ENCODE peak calls at places on chromosomes 4 and X, in eight cellular contexts. U, G, E, N, F, R, K and B are unnamed samples.

GRCh38 chr4:87502580-87503238 is 26.5 kb downstream of the SPARCL1 start:
- DNase-seq in U (no peak), G (no peak), E (no peak), N (no peak), F (peak), R (no peak), K (no peak), B (no peak)

GRCh38 chr4:5019274-5019673 is at the start of gene CYTL1:
- DNase-seq in U (no peak), G (no peak), E (peak), N (no peak), F (no peak), R (no peak), K (no peak), B (no peak)

GRCh38 chr4:98482847-98483806 is 175.3 kb downstream of the TSPAN5 start:
- DNase-seq in U (no peak), G (no peak), E (no peak), N (peak), F (no peak), R (no peak), K (no peak), B (no peak)

GRCh38 chr4:13918110-13918509 is 290.6 kb upstream of the BOD1L1 start:
- DNase-seq in U (no peak), G (peak), E (no peak), N (no peak), F (peak), R (peak), K (no peak), B (peak)

GRCh38 chr4:25551608-25552007 is 104.0 kb upstream of the SLC34A2 start:
- DNase-seq in U (no peak), G (no peak), E (no peak), N (peak), F (no peak), R (peak), K (no peak), B (no peak)

GRCh38 chrX:145817666-145818521 is at the start of gene SLITRK2:
- DNase-seq in U (no peak), G (peak), E (peak), N (no peak), F (no peak), R (no peak), K (no peak), B (no peak)

GRCh38 chrX:52563105-52563504 is 46.2 kb upstream of the XAGE1B start:
- DNase-seq in U (no peak), G (no peak), E (no peak), N (no peak), F (no peak), R (no peak), K (no peak), B (no peak)

GRCh38 chrX:136039968-136040367 is 54.7 kb downstream of the SLC9A6 start:
- DNase-seq in U (no peak), G (no peak), E (no peak), N (no peak), F (no peak), R (no peak), K (no peak), B (no peak)

GRCh38 chrX:47176101-47176740 is 17.4 kb upstream of the UBA1 start:
- DNase-seq in U (no peak), G (no peak), E (peak), N (peak), F (no peak), R (peak), K (no peak), B (no peak)

GRCh38 chr4:6951880-6952381 is 42.3 kb downstream of the TBC1D14 start:
- DNase-seq in U (no peak), G (no peak), E (peak), N (no peak), F (no peak), R (no peak), K (no peak), B (no peak)

GRCh38 chr4:151667025-151667424 is 93.8 kb downstream of the GATB start:
- DNase-seq in U (no peak), G (peak), E (peak), N (peak), F (no peak), R (no peak), K (no peak), B (no peak)

GRCh38 chr4:48792348-48793006 is 12.4 kb upstream of the FRYL start:
- DNase-seq in U (no peak), G (peak), E (no peak), N (no peak), F (no peak), R (no peak), K (no peak), B (no peak)

GRCh38 chr4:189497996-189498395 is 442.7 kb upstream of the FRG1 start:
- DNase-seq in U (no peak), G (no peak), E (no peak), N (no peak), F (no peak), R (no peak), K (no peak), B (no peak)

GRCh38 chrX:20217279-20217678 is 49.4 kb downstream of the RPS6KA3 start:
- DNase-seq in U (no peak), G (peak), E (no peak), N (no peak), F (no peak), R (no peak), K (no peak), B (peak)

GRCh38 chr4:25169446-25169845 is 9.2 kb upstream of the SEPSECS start:
- DNase-seq in U (no peak), G (no peak), E (no peak), N (no peak), F (no peak), R (no peak), K (no peak), B (no peak)

GRCh38 chr4:113447061-113447460 is 314.5 kb downstream of the CAMK2D start:
- DNase-seq in U (no peak), G (no peak), E (no peak), N (no peak), F (no peak), R (no peak), K (no peak), B (no peak)

GRCh38 chrX:148588649-148589310 is 88.4 kb downstream of the AFF2 start:
- DNase-seq in U (no peak), G (no peak), E (peak), N (no peak), F (no peak), R (no peak), K (no peak), B (no peak)

GRCh38 chr4:98474408-98474844 is 184.0 kb downstream of the TSPAN5 start:
- DNase-seq in U (no peak), G (no peak), E (no peak), N (peak), F (peak), R (no peak), K (no peak), B (no peak)

GRCh38 chrX:41445781-41446358 is 1.3 kb upstream of the NYX start:
- DNase-seq in U (no peak), G (no peak), E (no peak), N (peak), F (no peak), R (no peak), K (no peak), B (no peak)

GRCh38 chr4:72489267-72489666 is 79.8 kb downstream of the ADAMTS3 start:
- DNase-seq in U (no peak), G (no peak), E (no peak), N (no peak), F (no peak), R (no peak), K (no peak), B (no peak)

GRCh38 chr4:8848507-8849265 is 23.0 kb downstream of the HMX1 start:
- DNase-seq in U (no peak), G (no peak), E (peak), N (peak), F (no peak), R (no peak), K (no peak), B (no peak)

GRCh38 chr4:15396157-15396800 is 31.6 kb upstream of the C1QTNF7 start:
- DNase-seq in U (no peak), G (peak), E (peak), N (no peak), F (no peak), R (peak), K (peak), B (no peak)

GRCh38 chrX:137432609-137433008 is 133.3 kb upstream of the ZIC3 start:
- DNase-seq in U (no peak), G (no peak), E (peak), N (no peak), F (no peak), R (no peak), K (no peak), B (no peak)

GRCh38 chr4:83054928-83055327 is 19.9 kb downstream of the COPS4 start:
- DNase-seq in U (no peak), G (no peak), E (no peak), N (no peak), F (no peak), R (no peak), K (no peak), B (no peak)

GRCh38 chr4:173736840-173737239 is 206.8 kb upstream of the HAND2 start:
- DNase-seq in U (no peak), G (no peak), E (no peak), N (no peak), F (no peak), R (no peak), K (no peak), B (no peak)

DNA sequence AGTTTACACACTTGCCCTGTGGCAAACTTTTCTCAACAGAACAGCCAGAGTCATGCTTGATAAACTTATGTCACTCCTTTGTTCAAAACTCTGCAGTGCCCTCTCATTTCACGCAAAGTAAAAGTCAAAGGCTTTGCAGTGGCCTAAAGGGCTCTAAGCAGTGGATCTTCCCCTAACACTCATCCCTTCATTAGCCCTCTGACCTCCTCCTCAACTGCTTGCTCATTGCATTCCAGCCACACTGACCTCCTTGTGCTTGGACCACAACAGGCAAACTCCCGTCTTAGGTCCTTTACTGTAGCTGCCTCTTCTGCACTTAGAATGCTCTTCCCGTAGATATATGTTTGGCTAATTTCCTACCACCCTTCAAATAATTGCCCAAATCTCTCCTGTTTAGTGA is 5.6 kb downstream of the PRDM5 start:
- DNase-seq in U (no peak), G (no peak), E (no peak), N (no peak), F (no peak), R (no peak), K (no peak), B (no peak)
- H3K4me3 ChIP-seq in U (no peak), G (no peak), E (no peak), N (no peak), F (no peak), R (no peak), K (no peak), B (no peak)

DNA sequence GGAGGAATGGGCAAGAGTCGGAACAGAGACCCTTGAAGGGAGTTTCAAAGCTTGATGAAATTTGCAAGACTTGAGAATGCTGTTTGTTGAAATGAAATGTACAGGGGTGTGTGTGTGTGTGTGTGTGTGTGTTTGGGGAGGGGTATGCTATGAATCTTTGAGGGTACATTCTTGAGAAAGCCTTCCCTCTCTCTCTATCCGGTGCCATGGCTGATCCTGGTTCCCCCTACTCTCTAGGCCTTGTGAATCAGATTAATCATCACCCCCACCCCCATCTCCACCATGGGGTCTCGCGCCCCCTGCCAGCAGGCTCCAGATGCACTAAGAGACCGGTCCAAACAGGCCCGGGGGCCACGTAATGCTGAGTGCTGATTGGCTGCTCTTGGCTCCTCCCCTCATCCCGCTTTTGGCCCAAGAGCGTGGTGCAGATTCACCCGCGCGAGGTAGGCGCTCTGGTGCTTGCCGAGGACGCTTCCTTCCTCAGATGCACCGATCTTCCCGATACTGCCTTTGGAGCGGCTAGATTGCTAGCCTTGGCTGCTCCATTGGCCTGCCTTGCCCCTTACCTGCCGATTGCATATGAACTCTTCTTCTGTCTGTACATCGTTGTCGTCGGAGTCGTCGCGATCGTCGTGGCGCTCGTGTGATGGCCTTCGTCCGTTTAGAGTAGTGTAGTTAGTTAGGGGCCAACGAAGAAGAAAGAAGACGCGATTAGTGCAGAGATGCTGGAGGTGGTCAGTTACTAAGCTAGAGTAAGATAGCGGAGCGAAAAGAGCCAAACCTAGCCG is at the start of gene HTR2C:
- DNase-seq in U (no peak), G (no peak), E (peak), N (no peak), F (no peak), R (no peak), K (no peak), B (no peak)
- H3K4me3 ChIP-seq in U (peak), G (peak), E (peak), N (no peak), F (no peak), R (no peak), K (no peak), B (no peak)

DNA sequence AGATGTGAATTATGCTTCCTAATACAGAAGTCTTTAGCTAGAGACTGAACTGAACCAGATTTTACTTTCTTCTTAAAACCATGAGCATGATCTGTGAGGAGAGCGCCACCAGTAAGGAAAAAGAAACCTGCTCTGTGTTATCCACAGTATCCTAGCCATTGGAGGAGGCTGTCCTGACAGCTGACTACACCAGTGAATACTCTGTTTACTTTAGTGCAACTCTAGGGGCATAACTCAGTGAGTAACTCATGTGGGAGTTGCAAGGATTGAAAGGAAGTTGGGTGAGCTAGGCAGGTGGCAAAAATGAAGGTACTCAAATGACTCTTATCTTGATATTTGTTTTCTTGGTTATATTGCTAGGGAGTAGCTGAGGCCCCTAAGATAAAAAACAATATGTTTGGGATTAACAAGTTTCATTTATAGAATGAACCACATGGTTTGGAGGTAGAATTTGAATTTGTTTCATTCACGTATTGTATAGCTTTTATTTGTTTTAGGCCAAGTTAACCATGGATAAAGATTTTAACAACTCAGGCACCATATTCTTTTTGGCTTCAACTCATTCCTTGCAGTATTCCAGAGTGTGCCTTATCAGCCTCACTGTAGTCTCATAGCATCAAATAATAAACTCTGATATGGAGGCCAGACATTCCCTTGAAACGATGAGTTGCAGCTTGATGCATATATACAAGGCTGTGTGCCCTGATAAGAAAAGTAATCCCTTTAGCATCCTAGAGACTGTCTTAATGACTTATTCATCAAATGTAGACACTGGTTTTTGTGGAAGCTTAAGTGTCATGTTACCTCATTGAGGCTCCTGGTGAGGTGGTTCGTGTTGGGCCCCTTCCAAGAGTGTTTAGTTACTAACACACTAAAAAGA is 2.5 kb downstream of the BMP3 start:
- DNase-seq in U (no peak), G (no peak), E (no peak), N (no peak), F (no peak), R (no peak), K (no peak), B (no peak)
- H3K4me3 ChIP-seq in U (no peak), G (no peak), E (no peak), N (no peak), F (no peak), R (no peak), K (no peak), B (no peak)

DNA sequence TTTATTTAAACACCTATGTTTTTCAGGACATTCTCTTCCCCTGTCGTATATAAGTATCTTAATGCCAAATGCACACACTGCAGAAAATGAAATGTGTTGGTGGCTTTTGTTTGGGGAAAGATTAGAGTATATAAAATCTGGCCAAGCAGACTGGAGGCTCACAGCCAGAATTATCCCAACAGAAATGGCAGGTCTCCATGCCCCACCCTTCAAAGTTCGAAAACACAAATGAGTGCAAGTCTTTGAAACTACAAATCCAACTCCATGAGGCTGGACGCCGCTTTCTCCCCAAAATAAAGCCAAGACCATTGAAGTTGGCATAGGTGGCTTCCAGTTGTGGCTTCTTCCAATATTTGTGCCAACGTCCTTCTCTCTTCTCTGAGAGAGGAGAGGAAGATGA is 72.0 kb downstream of the APBB2 start:
- DNase-seq in U (no peak), G (no peak), E (no peak), N (no peak), F (no peak), R (no peak), K (no peak), B (no peak)
- H3K4me3 ChIP-seq in U (peak), G (no peak), E (no peak), N (no peak), F (no peak), R (no peak), K (no peak), B (no peak)

GRCh38 chr4:105277702-105278101 is 131.0 kb downstream of the TET2 start:
- DNase-seq in U (no peak), G (no peak), E (no peak), N (no peak), F (no peak), R (no peak), K (no peak), B (no peak)
- H3K4me3 ChIP-seq in U (no peak), G (no peak), E (no peak), N (no peak), F (no peak), R (no peak), K (no peak), B (no peak)

DNA sequence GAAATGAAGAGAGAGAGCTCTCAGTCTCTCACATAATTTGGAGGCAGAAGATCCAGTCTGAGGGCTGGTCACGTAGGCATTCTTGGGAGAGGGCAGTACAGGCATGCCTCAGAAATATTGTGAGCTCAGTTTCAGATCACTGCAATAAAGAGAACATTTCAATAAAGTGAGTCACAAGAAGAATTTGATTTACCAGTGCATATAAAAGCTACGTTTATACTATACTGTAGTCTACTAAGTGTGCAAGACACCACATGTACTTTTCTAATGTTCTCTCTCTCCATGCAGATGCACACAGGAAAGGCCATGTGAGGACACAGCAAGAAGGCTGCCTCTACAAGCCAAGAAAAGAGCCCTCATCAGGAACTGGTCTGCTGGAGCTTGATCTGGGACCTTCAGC is 583.5 kb upstream of the FAT1 start:
- DNase-seq in U (no peak), G (no peak), E (no peak), N (no peak), F (no peak), R (no peak), K (no peak), B (no peak)
- H3K4me3 ChIP-seq in U (no peak), G (no peak), E (no peak), N (no peak), F (no peak), R (no peak), K (no peak), B (no peak)

GRCh38 chr4:157014621-157015591 is 43.3 kb upstream of the PDGFC start:
- DNase-seq in U (no peak), G (peak), E (peak), N (no peak), F (peak), R (no peak), K (no peak), B (peak)
- H3K4me3 ChIP-seq in U (no peak), G (no peak), E (no peak), N (no peak), F (no peak), R (no peak), K (no peak), B (no peak)

GRCh38 chrX:45768666-45769065 is 568.0 kb upstream of the DIPK2B start:
- DNase-seq in U (no peak), G (no peak), E (no peak), N (no peak), F (no peak), R (no peak), K (no peak), B (no peak)

GRCh38 chrX:45769919-45770582 is 569.4 kb upstream of the DIPK2B start:
- DNase-seq in U (peak), G (peak), E (no peak), N (peak), F (peak), R (peak), K (no peak), B (no peak)

GRCh38 chrX:45765726-45766125 is 565.0 kb upstream of the DIPK2B start:
- DNase-seq in U (no peak), G (no peak), E (no peak), N (no peak), F (no peak), R (no peak), K (no peak), B (no peak)

GRCh38 chrX:45765281-45765680 is 564.6 kb upstream of the DIPK2B start:
- DNase-seq in U (no peak), G (no peak), E (no peak), N (no peak), F (no peak), R (no peak), K (no peak), B (no peak)

GRCh38 chrX:45767021-45767491 is 566.4 kb upstream of the DIPK2B start:
- DNase-seq in U (no peak), G (no peak), E (no peak), N (no peak), F (no peak), R (no peak), K (no peak), B (no peak)
- H3K4me3 ChIP-seq in U (peak), G (no peak), E (no peak), N (no peak), F (peak), R (no peak), K (no peak), B (peak)

GRCh38 chr4:54232151-54232688 is 3.1 kb downstream of the PDGFRA start:
- DNase-seq in U (no peak), G (peak), E (no peak), N (no peak), F (no peak), R (no peak), K (no peak), B (no peak)
- H3K4me3 ChIP-seq in U (peak), G (peak), E (peak), N (peak), F (peak), R (peak), K (no peak), B (peak)

DNA sequence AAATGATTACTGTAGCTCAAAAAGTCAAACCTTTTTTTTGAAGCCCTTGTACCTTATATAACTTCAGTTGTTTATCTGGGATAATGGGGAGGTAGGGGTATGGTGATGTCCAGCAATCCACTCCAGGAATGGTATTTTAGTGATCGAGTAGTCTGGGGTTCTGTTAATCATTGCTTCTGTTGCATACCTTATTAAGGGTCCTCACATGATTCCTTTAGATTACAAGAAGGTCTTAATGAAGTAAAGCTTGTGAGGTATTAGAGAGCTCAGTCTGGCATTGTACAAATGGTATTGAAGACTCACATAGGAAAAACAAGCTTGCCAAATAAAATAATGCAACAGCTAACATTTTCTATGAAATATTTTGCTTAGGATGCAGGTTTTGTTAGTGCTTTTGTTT is 110.9 kb downstream of the CCSER1 start:
- DNase-seq in U (no peak), G (no peak), E (no peak), N (no peak), F (no peak), R (no peak), K (no peak), B (no peak)
- H3K4me3 ChIP-seq in U (no peak), G (no peak), E (no peak), N (no peak), F (no peak), R (no peak), K (no peak), B (no peak)